ENCODE peak calls at places on chromosomes 4 and X, in nine cellular contexts. One of them, this sample, is unnamed.

GRCh38 chr4:140038031-140038533 is 115.9 kb downstream of the MAML3 start:
- DNase-seq in GM12891: no peak
- DNase-seq in GM18507: no peak
- DNase-seq in activated naive CD8-positive, alpha-beta T cell treated with anti-CD3 and anti-CD28 coated beads, Interleukin-2, amount 10 ng/mL, durations not matched to agents 7 days and 5 days: no peak
- DNase-seq in M059J: peak
- DNase-seq in AG08396: no peak
- DNase-seq in T-helper 2 cell: no peak
- DNase-seq in amniotic epithelial cell: peak
- DNase-seq in stimulated activated CD4-positive, alpha-beta T cell treated with anti-CD3 and anti-CD28 coated beads, Interleukin-1b, Interleukin-23, amount 100 ng/mL, for 24 hours: no peak
- DNase-seq in this sample: no peak

GRCh38 chrX:18390941-18391538 is 34.4 kb upstream of the CDKL5 start:
- DNase-seq in GM12891: no peak
- DNase-seq in GM18507: peak
- DNase-seq in activated naive CD8-positive, alpha-beta T cell treated with anti-CD3 and anti-CD28 coated beads, Interleukin-2, amount 10 ng/mL, durations not matched to agents 7 days and 5 days: peak
- DNase-seq in M059J: peak
- DNase-seq in AG08396: peak
- DNase-seq in T-helper 2 cell: peak
- DNase-seq in amniotic epithelial cell: peak
- DNase-seq in stimulated activated CD4-positive, alpha-beta T cell treated with anti-CD3 and anti-CD28 coated beads, Interleukin-1b, Interleukin-23, amount 100 ng/mL, for 24 hours: peak
- DNase-seq in this sample: peak

GRCh38 chr4:133084421-133084820 is 64.7 kb upstream of the PCDH10 start:
- DNase-seq in GM12891: no peak
- DNase-seq in GM18507: no peak
- DNase-seq in activated naive CD8-positive, alpha-beta T cell treated with anti-CD3 and anti-CD28 coated beads, Interleukin-2, amount 10 ng/mL, durations not matched to agents 7 days and 5 days: no peak
- DNase-seq in M059J: peak
- DNase-seq in AG08396: no peak
- DNase-seq in T-helper 2 cell: no peak
- DNase-seq in amniotic epithelial cell: peak
- DNase-seq in stimulated activated CD4-positive, alpha-beta T cell treated with anti-CD3 and anti-CD28 coated beads, Interleukin-1b, Interleukin-23, amount 100 ng/mL, for 24 hours: no peak
- DNase-seq in this sample: no peak

GRCh38 chr4:129422277-129422676 is 326.3 kb downstream of the C4orf33 start:
- DNase-seq in GM12891: no peak
- DNase-seq in GM18507: no peak
- DNase-seq in activated naive CD8-positive, alpha-beta T cell treated with anti-CD3 and anti-CD28 coated beads, Interleukin-2, amount 10 ng/mL, durations not matched to agents 7 days and 5 days: no peak
- DNase-seq in M059J: no peak
- DNase-seq in AG08396: no peak
- DNase-seq in T-helper 2 cell: no peak
- DNase-seq in amniotic epithelial cell: no peak
- DNase-seq in stimulated activated CD4-positive, alpha-beta T cell treated with anti-CD3 and anti-CD28 coated beads, Interleukin-1b, Interleukin-23, amount 100 ng/mL, for 24 hours: no peak
- DNase-seq in this sample: no peak

GRCh38 chrX:74351760-74352159 is 47.8 kb downstream of the ZCCHC13 start:
- DNase-seq in GM12891: no peak
- DNase-seq in GM18507: no peak
- DNase-seq in activated naive CD8-positive, alpha-beta T cell treated with anti-CD3 and anti-CD28 coated beads, Interleukin-2, amount 10 ng/mL, durations not matched to agents 7 days and 5 days: no peak
- DNase-seq in M059J: peak
- DNase-seq in AG08396: no peak
- DNase-seq in T-helper 2 cell: no peak
- DNase-seq in amniotic epithelial cell: peak
- DNase-seq in stimulated activated CD4-positive, alpha-beta T cell treated with anti-CD3 and anti-CD28 coated beads, Interleukin-1b, Interleukin-23, amount 100 ng/mL, for 24 hours: no peak
- DNase-seq in this sample: no peak

GRCh38 chr4:8739820-8740665 is 131.6 kb downstream of the HMX1 start:
- DNase-seq in GM12891: peak
- DNase-seq in GM18507: no peak
- DNase-seq in activated naive CD8-positive, alpha-beta T cell treated with anti-CD3 and anti-CD28 coated beads, Interleukin-2, amount 10 ng/mL, durations not matched to agents 7 days and 5 days: no peak
- DNase-seq in M059J: peak
- DNase-seq in AG08396: no peak
- DNase-seq in T-helper 2 cell: no peak
- DNase-seq in amniotic epithelial cell: no peak
- DNase-seq in stimulated activated CD4-positive, alpha-beta T cell treated with anti-CD3 and anti-CD28 coated beads, Interleukin-1b, Interleukin-23, amount 100 ng/mL, for 24 hours: no peak
- DNase-seq in this sample: no peak

GRCh38 chr4:84325625-84326024 is 173.5 kb downstream of the NKX6-1 start:
- DNase-seq in GM12891: no peak
- DNase-seq in GM18507: no peak
- DNase-seq in activated naive CD8-positive, alpha-beta T cell treated with anti-CD3 and anti-CD28 coated beads, Interleukin-2, amount 10 ng/mL, durations not matched to agents 7 days and 5 days: no peak
- DNase-seq in M059J: no peak
- DNase-seq in AG08396: no peak
- DNase-seq in T-helper 2 cell: no peak
- DNase-seq in amniotic epithelial cell: no peak
- DNase-seq in stimulated activated CD4-positive, alpha-beta T cell treated with anti-CD3 and anti-CD28 coated beads, Interleukin-1b, Interleukin-23, amount 100 ng/mL, for 24 hours: no peak
- DNase-seq in this sample: no peak

GRCh38 chrX:15043538-15043937 is 170.3 kb downstream of the MOSPD2 start:
- DNase-seq in GM12891: no peak
- DNase-seq in GM18507: no peak
- DNase-seq in activated naive CD8-positive, alpha-beta T cell treated with anti-CD3 and anti-CD28 coated beads, Interleukin-2, amount 10 ng/mL, durations not matched to agents 7 days and 5 days: no peak
- DNase-seq in M059J: peak
- DNase-seq in AG08396: no peak
- DNase-seq in T-helper 2 cell: no peak
- DNase-seq in amniotic epithelial cell: no peak
- DNase-seq in stimulated activated CD4-positive, alpha-beta T cell treated with anti-CD3 and anti-CD28 coated beads, Interleukin-1b, Interleukin-23, amount 100 ng/mL, for 24 hours: no peak
- DNase-seq in this sample: no peak

GRCh38 chr4:185862340-185862739 is 50.3 kb upstream of the SORBS2 start:
- DNase-seq in GM12891: no peak
- DNase-seq in GM18507: no peak
- DNase-seq in activated naive CD8-positive, alpha-beta T cell treated with anti-CD3 and anti-CD28 coated beads, Interleukin-2, amount 10 ng/mL, durations not matched to agents 7 days and 5 days: no peak
- DNase-seq in M059J: no peak
- DNase-seq in AG08396: no peak
- DNase-seq in T-helper 2 cell: no peak
- DNase-seq in amniotic epithelial cell: no peak
- DNase-seq in stimulated activated CD4-positive, alpha-beta T cell treated with anti-CD3 and anti-CD28 coated beads, Interleukin-1b, Interleukin-23, amount 100 ng/mL, for 24 hours: no peak
- DNase-seq in this sample: no peak

This sample was measured in anterior cingulate cortex.